ENCODE peak calls at places on chromosomes 1 and 21, in nine cellular contexts. One of them, this sample, is unnamed.

GRCh38 chr1:35675773-35676172 is 34.4 kb upstream of the PSMB2 start:
- DNase-seq in activated T-cell treated with anti-CD3 and anti-CD28 coated beads, Interleukin-2, amount 50 U/mL, for 4 hours: no peak
- DNase-seq in progenitor cell of endocrine pancreas: no peak
- DNase-seq in cardiac muscle cell: no peak
- DNase-seq in left lung: no peak
- DNase-seq in breast epithelium: no peak
- DNase-seq in lung microvascular endothelial cell: no peak
- DNase-seq in T-helper 2 cell: no peak
- DNase-seq in stimulated activated CD4-positive, alpha-beta T cell treated with anti-CD3 and anti-CD28 coated beads, Interleukin-12 subunit alpha, Interleukin-12 subunit beta, amount 100 ng/mL, for 48 hours: no peak
- DNase-seq in this sample: no peak

GRCh38 chr1:110170726-110171125 is 20.4 kb downstream of the SLC6A17 start:
- DNase-seq in activated T-cell treated with anti-CD3 and anti-CD28 coated beads, Interleukin-2, amount 50 U/mL, for 4 hours: no peak
- DNase-seq in progenitor cell of endocrine pancreas: no peak
- DNase-seq in cardiac muscle cell: no peak
- DNase-seq in left lung: no peak
- DNase-seq in breast epithelium: no peak
- DNase-seq in lung microvascular endothelial cell: no peak
- DNase-seq in T-helper 2 cell: no peak
- DNase-seq in stimulated activated CD4-positive, alpha-beta T cell treated with anti-CD3 and anti-CD28 coated beads, Interleukin-12 subunit alpha, Interleukin-12 subunit beta, amount 100 ng/mL, for 48 hours: no peak
- DNase-seq in this sample: no peak

GRCh38 chr1:193417420-193417819 is 231.0 kb upstream of the B3GALT2 start:
- DNase-seq in activated T-cell treated with anti-CD3 and anti-CD28 coated beads, Interleukin-2, amount 50 U/mL, for 4 hours: peak; percentile 19
- DNase-seq in progenitor cell of endocrine pancreas: no peak
- DNase-seq in cardiac muscle cell: peak; percentile 34
- DNase-seq in left lung: no peak
- DNase-seq in breast epithelium: no peak
- DNase-seq in lung microvascular endothelial cell: peak; percentile 37
- DNase-seq in T-helper 2 cell: no peak
- DNase-seq in stimulated activated CD4-positive, alpha-beta T cell treated with anti-CD3 and anti-CD28 coated beads, Interleukin-12 subunit alpha, Interleukin-12 subunit beta, amount 100 ng/mL, for 48 hours: no peak
- DNase-seq in this sample: no peak

GRCh38 chr1:30768830-30769718 is 11.5 kb upstream of the LAPTM5 start:
- DNase-seq in activated T-cell treated with anti-CD3 and anti-CD28 coated beads, Interleukin-2, amount 50 U/mL, for 4 hours: no peak
- DNase-seq in progenitor cell of endocrine pancreas: no peak
- DNase-seq in cardiac muscle cell: peak; percentile 60
- DNase-seq in left lung: no peak
- DNase-seq in breast epithelium: no peak
- DNase-seq in lung microvascular endothelial cell: peak; percentile 33
- DNase-seq in T-helper 2 cell: no peak
- DNase-seq in stimulated activated CD4-positive, alpha-beta T cell treated with anti-CD3 and anti-CD28 coated beads, Interleukin-12 subunit alpha, Interleukin-12 subunit beta, amount 100 ng/mL, for 48 hours: no peak
- DNase-seq in this sample: no peak

GRCh38 chr1:84370831-84371394 is 27.4 kb upstream of the DNASE2B start:
- DNase-seq in activated T-cell treated with anti-CD3 and anti-CD28 coated beads, Interleukin-2, amount 50 U/mL, for 4 hours: no peak
- DNase-seq in progenitor cell of endocrine pancreas: no peak
- DNase-seq in cardiac muscle cell: peak; percentile 63
- DNase-seq in left lung: peak; percentile 56
- DNase-seq in breast epithelium: no peak
- DNase-seq in lung microvascular endothelial cell: peak; percentile 43
- DNase-seq in T-helper 2 cell: no peak
- DNase-seq in stimulated activated CD4-positive, alpha-beta T cell treated with anti-CD3 and anti-CD28 coated beads, Interleukin-12 subunit alpha, Interleukin-12 subunit beta, amount 100 ng/mL, for 48 hours: no peak
- DNase-seq in this sample: no peak

GRCh38 chr1:10943991-10944730 is 68.3 kb upstream of the TARDBP start:
- DNase-seq in activated T-cell treated with anti-CD3 and anti-CD28 coated beads, Interleukin-2, amount 50 U/mL, for 4 hours: no peak
- DNase-seq in progenitor cell of endocrine pancreas: no peak
- DNase-seq in cardiac muscle cell: peak; percentile 45
- DNase-seq in left lung: no peak
- DNase-seq in breast epithelium: no peak
- DNase-seq in lung microvascular endothelial cell: peak; percentile 17
- DNase-seq in T-helper 2 cell: no peak
- DNase-seq in stimulated activated CD4-positive, alpha-beta T cell treated with anti-CD3 and anti-CD28 coated beads, Interleukin-12 subunit alpha, Interleukin-12 subunit beta, amount 100 ng/mL, for 48 hours: no peak
- DNase-seq in this sample: peak; percentile 59

GRCh38 chr1:98459471-98459870 is 202.1 kb upstream of the SNX7 start:
- DNase-seq in activated T-cell treated with anti-CD3 and anti-CD28 coated beads, Interleukin-2, amount 50 U/mL, for 4 hours: no peak
- DNase-seq in progenitor cell of endocrine pancreas: no peak
- DNase-seq in cardiac muscle cell: no peak
- DNase-seq in left lung: no peak
- DNase-seq in breast epithelium: no peak
- DNase-seq in lung microvascular endothelial cell: no peak
- DNase-seq in T-helper 2 cell: no peak
- DNase-seq in stimulated activated CD4-positive, alpha-beta T cell treated with anti-CD3 and anti-CD28 coated beads, Interleukin-12 subunit alpha, Interleukin-12 subunit beta, amount 100 ng/mL, for 48 hours: no peak
- DNase-seq in this sample: no peak

GRCh38 chr1:38788937-38789336 is 70.6 kb downstream of the RRAGC start:
- DNase-seq in activated T-cell treated with anti-CD3 and anti-CD28 coated beads, Interleukin-2, amount 50 U/mL, for 4 hours: no peak
- DNase-seq in progenitor cell of endocrine pancreas: no peak
- DNase-seq in cardiac muscle cell: no peak
- DNase-seq in left lung: no peak
- DNase-seq in breast epithelium: no peak
- DNase-seq in lung microvascular endothelial cell: no peak
- DNase-seq in T-helper 2 cell: no peak
- DNase-seq in stimulated activated CD4-positive, alpha-beta T cell treated with anti-CD3 and anti-CD28 coated beads, Interleukin-12 subunit alpha, Interleukin-12 subunit beta, amount 100 ng/mL, for 48 hours: no peak
- DNase-seq in this sample: peak; percentile 100

GRCh38 chr21:17466166-17466565 is 46.7 kb upstream of the CXADR start:
- DNase-seq in activated T-cell treated with anti-CD3 and anti-CD28 coated beads, Interleukin-2, amount 50 U/mL, for 4 hours: no peak
- DNase-seq in progenitor cell of endocrine pancreas: no peak
- DNase-seq in cardiac muscle cell: peak; percentile 67
- DNase-seq in left lung: peak; percentile 42
- DNase-seq in breast epithelium: no peak
- DNase-seq in lung microvascular endothelial cell: peak; percentile 66
- DNase-seq in T-helper 2 cell: no peak
- DNase-seq in stimulated activated CD4-positive, alpha-beta T cell treated with anti-CD3 and anti-CD28 coated beads, Interleukin-12 subunit alpha, Interleukin-12 subunit beta, amount 100 ng/mL, for 48 hours: no peak
- DNase-seq in this sample: no peak

GRCh38 chr1:53642607-53643006 is 96.4 kb downstream of the GLIS1 start:
- DNase-seq in activated T-cell treated with anti-CD3 and anti-CD28 coated beads, Interleukin-2, amount 50 U/mL, for 4 hours: no peak
- DNase-seq in progenitor cell of endocrine pancreas: no peak
- DNase-seq in cardiac muscle cell: no peak
- DNase-seq in left lung: peak; percentile 8
- DNase-seq in breast epithelium: no peak
- DNase-seq in lung microvascular endothelial cell: no peak
- DNase-seq in T-helper 2 cell: no peak
- DNase-seq in stimulated activated CD4-positive, alpha-beta T cell treated with anti-CD3 and anti-CD28 coated beads, Interleukin-12 subunit alpha, Interleukin-12 subunit beta, amount 100 ng/mL, for 48 hours: no peak
- DNase-seq in this sample: no peak

GRCh38 chr1:48619529-48619928 is 147.5 kb upstream of the SPATA6 start:
- DNase-seq in activated T-cell treated with anti-CD3 and anti-CD28 coated beads, Interleukin-2, amount 50 U/mL, for 4 hours: no peak
- DNase-seq in progenitor cell of endocrine pancreas: no peak
- DNase-seq in cardiac muscle cell: no peak
- DNase-seq in left lung: no peak
- DNase-seq in breast epithelium: no peak
- DNase-seq in lung microvascular endothelial cell: no peak
- DNase-seq in T-helper 2 cell: no peak
- DNase-seq in stimulated activated CD4-positive, alpha-beta T cell treated with anti-CD3 and anti-CD28 coated beads, Interleukin-12 subunit alpha, Interleukin-12 subunit beta, amount 100 ng/mL, for 48 hours: no peak
- DNase-seq in this sample: no peak

GRCh38 chr1:25688390-25689119 is 72.0 kb downstream of the MAN1C1 start:
- DNase-seq in activated T-cell treated with anti-CD3 and anti-CD28 coated beads, Interleukin-2, amount 50 U/mL, for 4 hours: no peak
- DNase-seq in progenitor cell of endocrine pancreas: no peak
- DNase-seq in cardiac muscle cell: peak; percentile 70
- DNase-seq in left lung: no peak
- DNase-seq in breast epithelium: no peak
- DNase-seq in lung microvascular endothelial cell: no peak
- DNase-seq in T-helper 2 cell: no peak
- DNase-seq in stimulated activated CD4-positive, alpha-beta T cell treated with anti-CD3 and anti-CD28 coated beads, Interleukin-12 subunit alpha, Interleukin-12 subunit beta, amount 100 ng/mL, for 48 hours: no peak
- DNase-seq in this sample: no peak

GRCh38 chr1:43536196-43536863 is 5.6 kb downstream of the PTPRF start:
- DNase-seq in activated T-cell treated with anti-CD3 and anti-CD28 coated beads, Interleukin-2, amount 50 U/mL, for 4 hours: no peak
- DNase-seq in progenitor cell of endocrine pancreas: no peak
- DNase-seq in cardiac muscle cell: no peak
- DNase-seq in left lung: no peak
- DNase-seq in breast epithelium: peak; percentile 77
- DNase-seq in lung microvascular endothelial cell: no peak
- DNase-seq in T-helper 2 cell: no peak
- DNase-seq in stimulated activated CD4-positive, alpha-beta T cell treated with anti-CD3 and anti-CD28 coated beads, Interleukin-12 subunit alpha, Interleukin-12 subunit beta, amount 100 ng/mL, for 48 hours: no peak
- DNase-seq in this sample: no peak

GRCh38 chr21:43343095-43343991 is 83.6 kb downstream of the SIK1 start:
- DNase-seq in activated T-cell treated with anti-CD3 and anti-CD28 coated beads, Interleukin-2, amount 50 U/mL, for 4 hours: no peak
- DNase-seq in progenitor cell of endocrine pancreas: peak; percentile 71
- DNase-seq in cardiac muscle cell: no peak
- DNase-seq in left lung: peak; percentile 91
- DNase-seq in breast epithelium: no peak
- DNase-seq in lung microvascular endothelial cell: no peak
- DNase-seq in T-helper 2 cell: no peak
- DNase-seq in stimulated activated CD4-positive, alpha-beta T cell treated with anti-CD3 and anti-CD28 coated beads, Interleukin-12 subunit alpha, Interleukin-12 subunit beta, amount 100 ng/mL, for 48 hours: no peak
- DNase-seq in this sample: no peak

GRCh38 chr1:204213668-204214662 is at the start of gene GOLT1A:
- DNase-seq in activated T-cell treated with anti-CD3 and anti-CD28 coated beads, Interleukin-2, amount 50 U/mL, for 4 hours: peak; percentile 40
- DNase-seq in progenitor cell of endocrine pancreas: peak; percentile 68
- DNase-seq in cardiac muscle cell: peak; percentile 87
- DNase-seq in left lung: peak; percentile 83
- DNase-seq in breast epithelium: peak; percentile 64
- DNase-seq in lung microvascular endothelial cell: peak; percentile 80
- DNase-seq in T-helper 2 cell: no peak
- DNase-seq in stimulated activated CD4-positive, alpha-beta T cell treated with anti-CD3 and anti-CD28 coated beads, Interleukin-12 subunit alpha, Interleukin-12 subunit beta, amount 100 ng/mL, for 48 hours: peak; percentile 28
- DNase-seq in this sample: no peak

GRCh38 chr1:17012775-17013501 is 1.2 kb upstream of the ATP13A2 start:
- DNase-seq in activated T-cell treated with anti-CD3 and anti-CD28 coated beads, Interleukin-2, amount 50 U/mL, for 4 hours: no peak
- DNase-seq in progenitor cell of endocrine pancreas: no peak
- DNase-seq in cardiac muscle cell: peak; percentile 50
- DNase-seq in left lung: no peak
- DNase-seq in breast epithelium: peak; percentile 78
- DNase-seq in lung microvascular endothelial cell: no peak
- DNase-seq in T-helper 2 cell: no peak
- DNase-seq in stimulated activated CD4-positive, alpha-beta T cell treated with anti-CD3 and anti-CD28 coated beads, Interleukin-12 subunit alpha, Interleukin-12 subunit beta, amount 100 ng/mL, for 48 hours: no peak
- DNase-seq in this sample: no peak

GRCh38 chr1:46903481-46903880 is 37.8 kb downstream of the CYP4A11 start:
- DNase-seq in activated T-cell treated with anti-CD3 and anti-CD28 coated beads, Interleukin-2, amount 50 U/mL, for 4 hours: no peak
- DNase-seq in progenitor cell of endocrine pancreas: no peak
- DNase-seq in cardiac muscle cell: no peak
- DNase-seq in left lung: no peak
- DNase-seq in breast epithelium: peak; percentile 23
- DNase-seq in lung microvascular endothelial cell: no peak
- DNase-seq in T-helper 2 cell: no peak
- DNase-seq in stimulated activated CD4-positive, alpha-beta T cell treated with anti-CD3 and anti-CD28 coated beads, Interleukin-12 subunit alpha, Interleukin-12 subunit beta, amount 100 ng/mL, for 48 hours: no peak
- DNase-seq in this sample: no peak

GRCh38 chr1:59985901-59986735 is 59.5 kb upstream of the CYP2J2 start:
- DNase-seq in activated T-cell treated with anti-CD3 and anti-CD28 coated beads, Interleukin-2, amount 50 U/mL, for 4 hours: no peak
- DNase-seq in progenitor cell of endocrine pancreas: no peak
- DNase-seq in cardiac muscle cell: no peak
- DNase-seq in left lung: no peak
- DNase-seq in breast epithelium: no peak
- DNase-seq in lung microvascular endothelial cell: no peak
- DNase-seq in T-helper 2 cell: no peak
- DNase-seq in stimulated activated CD4-positive, alpha-beta T cell treated with anti-CD3 and anti-CD28 coated beads, Interleukin-12 subunit alpha, Interleukin-12 subunit beta, amount 100 ng/mL, for 48 hours: no peak
- DNase-seq in this sample: peak; percentile 87

GRCh38 chr1:114694540-114695310 is 621 bp downstream of the AMPD1 start:
- DNase-seq in activated T-cell treated with anti-CD3 and anti-CD28 coated beads, Interleukin-2, amount 50 U/mL, for 4 hours: no peak
- DNase-seq in progenitor cell of endocrine pancreas: no peak
- DNase-seq in cardiac muscle cell: no peak
- DNase-seq in left lung: no peak
- DNase-seq in breast epithelium: no peak
- DNase-seq in lung microvascular endothelial cell: no peak
- DNase-seq in T-helper 2 cell: no peak
- DNase-seq in stimulated activated CD4-positive, alpha-beta T cell treated with anti-CD3 and anti-CD28 coated beads, Interleukin-12 subunit alpha, Interleukin-12 subunit beta, amount 100 ng/mL, for 48 hours: no peak
- DNase-seq in this sample: no peak

GRCh38 chr1:217528271-217528670 is 102.6 kb downstream of the GPATCH2 start:
- DNase-seq in activated T-cell treated with anti-CD3 and anti-CD28 coated beads, Interleukin-2, amount 50 U/mL, for 4 hours: no peak
- DNase-seq in progenitor cell of endocrine pancreas: no peak
- DNase-seq in cardiac muscle cell: peak; percentile 32
- DNase-seq in left lung: no peak
- DNase-seq in breast epithelium: no peak
- DNase-seq in lung microvascular endothelial cell: no peak
- DNase-seq in T-helper 2 cell: no peak
- DNase-seq in stimulated activated CD4-positive, alpha-beta T cell treated with anti-CD3 and anti-CD28 coated beads, Interleukin-12 subunit alpha, Interleukin-12 subunit beta, amount 100 ng/mL, for 48 hours: no peak
- DNase-seq in this sample: no peak

This sample was measured in DMS 273 treated with DMSO at 0.1 percent for 48 hours.